ENCODE peak calls at places on chromosomes 2 and 18, in seven cellular contexts. X is upper lobe of right lung, J is psoas muscle, Q is gastrocnemius medialis, S is A549, F is left ventricle myocardium inferior, B is iPS DF 6.9. Y is an unnamed sample.

GRCh38 chr2:226984461-226985226 is 148.8 kb downstream of the RHBDD1 start:
- DNase-seq in F (no peak), S (no peak), X (no peak), Q (no peak), B (no peak), J (no peak), Y (no peak)

GRCh38 chr2:84417453-84417852 is 41.6 kb downstream of the SUCLG1 start:
- DNase-seq in F (no peak), Q (no peak), B (no peak), S (no peak), X (no peak), J (no peak), Y (no peak)

GRCh38 chr18:54075681-54076080 is 148.8 kb downstream of the MBD2 start:
- DNase-seq in Q (no peak), J (no peak), S (no peak), F (no peak), B (no peak), X (no peak), Y (no peak)

GRCh38 chr18:78812067-78812466 is 167.6 kb upstream of the SALL3 start:
- DNase-seq in Q (no peak), J (no peak), S (no peak), X (no peak), B (no peak), F (no peak), Y (no peak)

GRCh38 chr18:13562494-13563029 is 163.8 kb downstream of the FAM210A start:
- DNase-seq in S (no peak), F (no peak), B (no peak), J (no peak), Q (no peak), X (peak; percentile 75), Y (no peak)

GRCh38 chr18:57737661-57738060 is 65.5 kb downstream of the ATP8B1 start:
- DNase-seq in S (peak; percentile 90), B (no peak), F (peak; percentile 49), J (peak; percentile 78), X (peak; percentile 90), Q (peak; percentile 61), Y (peak; percentile 75)

GRCh38 chr2:187774551-187775071 is 220.4 kb upstream of the TFPI start:
- DNase-seq in J (no peak), F (no peak), X (no peak), Q (no peak), B (no peak), S (no peak), Y (no peak)

GRCh38 chr2:15798716-15799431 is 141.5 kb upstream of the MYCN start:
- DNase-seq in Q (no peak), S (no peak), J (no peak), X (no peak), F (no peak), B (no peak), Y (no peak)

GRCh38 chr2:11701831-11702301 is 31.9 kb upstream of the NTSR2 start:
- DNase-seq in S (no peak), J (no peak), B (no peak), F (no peak), Q (no peak), X (no peak), Y (no peak)

GRCh38 chr2:70321377-70321776 is 19.5 kb upstream of the FAM136A start:
- DNase-seq in Q (no peak), X (peak; percentile 77), F (no peak), B (no peak), S (no peak), J (no peak), Y (no peak)

GRCh38 chr2:8657423-8658062 is 24.3 kb upstream of the ID2 start:
- DNase-seq in X (peak; percentile 60), Q (peak; percentile 2), F (no peak), J (no peak), B (no peak), S (no peak), Y (no peak)

GRCh38 chr2:74206180-74206688 is 7.8 kb downstream of the MTHFD2 start:
- DNase-seq in J (no peak), B (no peak), Q (no peak), F (no peak), S (no peak), X (no peak), Y (no peak)

GRCh38 chr18:35490894-35491688 is 6.7 kb downstream of the INO80C start:
- DNase-seq in X (no peak), J (no peak), S (no peak), Q (no peak), B (no peak), F (no peak), Y (no peak)

GRCh38 chr2:239467281-239467955 is 66.6 kb upstream of the HDAC4 start:
- DNase-seq in B (no peak), F (no peak), S (no peak), J (no peak), Q (no peak), X (no peak), Y (no peak)

GRCh38 chr18:37711990-37712389 is 146.4 kb upstream of the CELF4 start:
- DNase-seq in Q (no peak), B (no peak), F (no peak), S (no peak), X (no peak), J (no peak), Y (no peak)

GRCh38 chr2:40095003-40095402 is 315.9 kb upstream of the THUMPD2 start:
- DNase-seq in J (no peak), B (no peak), S (peak; percentile 18), F (no peak), Q (no peak), X (no peak), Y (no peak)

GRCh38 chr2:54945401-54946219 is 104.6 kb downstream of the RTN4 start:
- DNase-seq in S (peak; percentile 24), J (peak; percentile 92), B (no peak), F (peak; percentile 41), X (no peak), Q (peak; percentile 97), Y (peak; percentile 28)

GRCh38 chr18:52452427-52452826 is 112.4 kb downstream of the DCC start:
- DNase-seq in X (no peak), F (no peak), J (no peak), S (no peak), B (no peak), Q (no peak), Y (no peak)

GRCh38 chr2:168085801-168086361 is 161.5 kb downstream of the STK39 start:
- DNase-seq in Q (no peak), F (no peak), S (no peak), J (no peak), X (no peak), B (no peak), Y (no peak)

GRCh38 chr2:168086805-168087204 is 160.6 kb downstream of the STK39 start:
- DNase-seq in B (no peak), X (no peak), F (no peak), J (no peak), Q (no peak), S (no peak), Y (no peak)

GRCh38 chr2:168089200-168089599 is 158.2 kb downstream of the STK39 start:
- DNase-seq in J (no peak), S (no peak), X (no peak), Q (no peak), B (no peak), F (no peak), Y (no peak)

GRCh38 chr2:168084267-168084781 is 163.1 kb downstream of the STK39 start:
- DNase-seq in B (no peak), Q (no peak), F (no peak), X (no peak), J (no peak), S (no peak), Y (no peak)

GRCh38 chr2:168087406-168087805 is 160.0 kb downstream of the STK39 start:
- DNase-seq in S (no peak), Q (no peak), X (no peak), B (no peak), F (no peak), J (no peak), Y (no peak)
- H3K27ac ChIP-seq in S (no peak overlapping the region), Q (no peak overlapping the region), X (no peak overlapping the region), B (no peak overlapping the region), F (no peak overlapping the region), J (no peak overlapping the region), Y (no peak overlapping the region)

GRCh38 chr2:143128681-143129580 is at the start of gene ARHGAP15:
- DNase-seq in X (no peak), Q (peak; percentile 20), J (no peak), B (no peak), S (no peak), F (no peak), Y (no peak)
- H3K4me1 ChIP-seq in X (peaks cover 7% of the 10 kb centered on the region), Q (no peaks in the 10 kb centered on the region), J (no peaks in the 10 kb centered on the region), B (no peaks in the 10 kb centered on the region), S (no peaks in the 10 kb centered on the region), F (no peaks in the 10 kb centered on the region), Y (no peaks in the 10 kb centered on the region)

DNA sequence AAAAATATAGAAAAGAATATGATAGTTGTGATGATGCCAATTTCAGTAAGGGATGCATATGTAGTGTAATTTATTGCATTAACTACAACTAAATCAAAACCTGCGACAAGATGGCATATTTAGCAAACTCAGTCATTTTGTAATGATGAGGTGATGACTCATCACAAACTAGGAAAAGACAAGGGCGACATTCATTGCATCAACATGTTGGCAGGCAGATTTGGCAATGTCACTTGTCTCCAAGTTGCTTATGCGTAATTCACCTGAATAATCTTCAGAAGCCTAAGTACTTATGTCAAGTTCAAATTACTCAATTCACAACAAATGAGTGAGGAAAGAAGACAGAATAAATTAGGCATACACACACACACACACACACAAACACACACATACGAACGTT is 273.2 kb upstream of the RGPD4 start:
- DNase-seq in J (no peak), F (no peak), S (peak; percentile 21), Q (peak; percentile 34), B (no peak), X (no peak), Y (no peak)
- H3K9me3 ChIP-seq in J (peaks cover 4% of the 10 kb centered on the region), F (peaks cover 39% of the 10 kb centered on the region), S (peaks cover 30% of the 10 kb centered on the region), Q (no peaks in the 10 kb centered on the region), B (peaks cover 3% of the 10 kb centered on the region), X (peaks cover 5% of the 10 kb centered on the region), Y (peaks cover 4% of the 10 kb centered on the region)

GRCh38 chr18:45357681-45358470 is 257.4 kb upstream of the SLC14A2 start:
- DNase-seq in J (no peak), F (no peak), S (no peak), Q (no peak), X (no peak), B (no peak), Y (no peak)

GRCh38 chr18:45355944-45356520 is 259.2 kb upstream of the SLC14A2 start:
- DNase-seq in X (no peak), S (no peak), F (no peak), J (no peak), B (no peak), Q (no peak), Y (no peak)

GRCh38 chr18:45349447-45349846 is 265.8 kb upstream of the SLC14A2 start:
- DNase-seq in F (no peak), Q (peak; percentile 34), B (no peak), X (no peak), S (no peak), J (no peak), Y (no peak)

GRCh38 chr18:45352874-45353273 is 262.4 kb upstream of the SLC14A2 start:
- DNase-seq in F (no peak), B (no peak), J (no peak), X (no peak), Q (no peak), S (no peak), Y (no peak)

DNA sequence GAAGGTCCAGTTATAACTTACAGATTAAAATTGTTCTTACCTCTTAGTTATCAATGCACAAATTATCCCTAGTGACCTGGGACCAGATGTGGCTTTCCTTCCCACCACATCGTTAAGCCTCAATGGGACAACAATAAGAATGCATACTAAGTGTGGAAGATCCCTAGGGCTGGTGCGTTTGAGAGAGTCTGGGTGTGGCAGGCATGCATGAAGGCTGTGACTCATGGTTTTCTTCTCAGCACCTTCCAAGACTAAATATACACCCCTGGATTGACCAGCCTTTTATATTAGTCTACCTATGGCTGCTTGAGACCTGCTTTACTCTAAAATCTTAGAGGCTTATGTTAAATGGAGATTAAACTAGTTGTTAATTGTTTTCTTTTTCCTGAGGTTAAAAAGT is 261.7 kb upstream of the SLC14A2 start:
- DNase-seq in X (no peak), F (no peak), B (no peak), Q (no peak), J (no peak), S (peak; percentile 4), Y (no peak)
- H3K27ac ChIP-seq in X (no peak overlapping the region), F (no peak overlapping the region), B (no peak overlapping the region), Q (no peak overlapping the region), J (no peak overlapping the region), S (no peak overlapping the region), Y (no peak overlapping the region)